ENCODE peak calls at places on chromosomes 6 and 20, in nine cellular contexts. O is Karpas-422; P is nephron progenitor cell; J is tibial artery; R is endodermal cell; B is C1 segment of cervical spinal cord; E is astrocyte of the cerebellum; K is activated CD4-positive, alpha-beta T cell treated with anti-CD3 and anti-CD28 coated beads, Interleukin-2, amount 10 ng/mL, durations not matched to agents 7 days and 5 days; N is renal cortical epithelial cell. G is an unnamed sample.

GRCh38 chr6:7438011-7438410 is 48.4 kb downstream of the RIOK1 start:
- DNase-seq in O (no peak), P (no peak), J (no peak), R (no peak), B (no peak), E (no peak), K (no peak), N (no peak), G (no peak)

GRCh38 chr6:73888050-73888449 is 192.0 kb downstream of the CD109 start:
- DNase-seq in O (no peak), P (no peak), J (no peak), R (no peak), B (no peak), E (no peak), K (no peak), N (no peak), G (no peak)

GRCh38 chr6:133701633-133702331 is 187.1 kb upstream of the TCF21 start:
- DNase-seq in O (no peak), P (no peak), J (no peak), R (no peak), B (no peak), E (no peak), K (no peak), N (no peak), G (no peak)

GRCh38 chr6:24520929-24521546 is 26.3 kb downstream of the ALDH5A1 start:
- DNase-seq in O (peak), P (peak), J (no peak), R (peak), B (no peak), E (no peak), K (peak), N (peak), G (no peak)

GRCh38 chr6:82553863-82554531 is 190.4 kb downstream of the TPBG start:
- DNase-seq in O (no peak), P (no peak), J (no peak), R (no peak), B (no peak), E (no peak), K (no peak), N (no peak), G (no peak)

GRCh38 chr6:145904391-145904790 is 59.8 kb downstream of the SHPRH start:
- DNase-seq in O (peak), P (no peak), J (no peak), R (no peak), B (no peak), E (no peak), K (no peak), N (no peak), G (no peak)

GRCh38 chr6:55953384-55953783 is 78.0 kb upstream of the BMP5 start:
- DNase-seq in O (no peak), P (no peak), J (no peak), R (no peak), B (no peak), E (no peak), K (no peak), N (peak), G (no peak)

GRCh38 chr20:38299963-38300362 is 4.0 kb upstream of the BPI start:
- DNase-seq in O (no peak), P (no peak), J (no peak), R (peak), B (no peak), E (no peak), K (no peak), N (no peak), G (no peak)

GRCh38 chr6:125014157-125014957 is 52.1 kb downstream of the RNF217 start:
- DNase-seq in O (no peak), P (no peak), J (no peak), R (no peak), B (no peak), E (no peak), K (no peak), N (peak), G (no peak)

GRCh38 chr6:137777299-137778075 is 89.6 kb upstream of the TNFAIP3 start:
- DNase-seq in O (no peak), P (no peak), J (no peak), R (no peak), B (no peak), E (no peak), K (no peak), N (no peak), G (no peak)

GRCh38 chr20:44720994-44721784 is 6.0 kb downstream of the CCN5 start:
- DNase-seq in O (no peak), P (no peak), J (peak), R (no peak), B (no peak), E (peak), K (no peak), N (peak), G (no peak)

GRCh38 chr6:161169060-161169459 is 104.8 kb downstream of the AGPAT4 start:
- DNase-seq in O (peak), P (no peak), J (no peak), R (no peak), B (no peak), E (no peak), K (no peak), N (peak), G (no peak)

GRCh38 chr6:81750660-81751387 is 1.7 kb downstream of the TENT5A start:
- DNase-seq in O (no peak), P (no peak), J (no peak), R (no peak), B (no peak), E (no peak), K (no peak), N (no peak), G (no peak)

G was measured in RWPE2.